ENCODE peak calls at places on chromosomes 13 and 19, in eight cellular contexts. One of them, this sample, is unnamed.

GRCh38 chr13:25281193-25281936 is 5.9 kb downstream of the MTMR6 start:
- DNase-seq in MCF 10A: no peak
- DNase-seq in GM13976: peak
- DNase-seq in heart left ventricle: no peak
- DNase-seq in H9: no peak
- DNase-seq in lower leg skin: no peak
- DNase-seq in OCI-LY7: peak
- DNase-seq in AG04450: no peak
- DNase-seq in this sample: peak

GRCh38 chr13:112887557-112887991 is 81.4 kb upstream of the MCF2L start:
- DNase-seq in MCF 10A: no peak
- DNase-seq in heart left ventricle: no peak
- DNase-seq in GM13976: no peak
- DNase-seq in H9: no peak
- DNase-seq in lower leg skin: no peak
- DNase-seq in OCI-LY7: no peak
- DNase-seq in AG04450: no peak
- DNase-seq in this sample: no peak

GRCh38 chr13:99374169-99374991 is 67.2 kb upstream of the GPR183 start:
- DNase-seq in H9: no peak
- DNase-seq in heart left ventricle: no peak
- DNase-seq in GM13976: no peak
- DNase-seq in OCI-LY7: no peak
- DNase-seq in AG04450: no peak
- DNase-seq in lower leg skin: no peak
- DNase-seq in MCF 10A: no peak
- DNase-seq in this sample: no peak

GRCh38 chr13:52001120-52001731 is 10.0 kb downstream of the ATP7B start:
- DNase-seq in MCF 10A: peak
- DNase-seq in lower leg skin: no peak
- DNase-seq in GM13976: peak
- DNase-seq in H9: no peak
- DNase-seq in AG04450: peak
- DNase-seq in OCI-LY7: peak
- DNase-seq in heart left ventricle: no peak
- DNase-seq in this sample: peak

GRCh38 chr13:80340643-80341097 is 256 bp downstream of the SPRY2 start:
- DNase-seq in heart left ventricle: no peak
- DNase-seq in lower leg skin: no peak
- DNase-seq in OCI-LY7: no peak
- DNase-seq in AG04450: no peak
- DNase-seq in GM13976: peak
- DNase-seq in H9: no peak
- DNase-seq in MCF 10A: peak
- DNase-seq in this sample: peak

GRCh38 chr19:32852216-32852615 is 17.4 kb downstream of the SLC7A9 start:
- DNase-seq in H9: no peak
- DNase-seq in AG04450: no peak
- DNase-seq in heart left ventricle: no peak
- DNase-seq in GM13976: no peak
- DNase-seq in OCI-LY7: no peak
- DNase-seq in MCF 10A: no peak
- DNase-seq in lower leg skin: no peak
- DNase-seq in this sample: no peak

GRCh38 chr13:38542601-38543000 is 144.3 kb upstream of the FREM2 start:
- DNase-seq in MCF 10A: peak
- DNase-seq in lower leg skin: no peak
- DNase-seq in heart left ventricle: no peak
- DNase-seq in AG04450: no peak
- DNase-seq in OCI-LY7: no peak
- DNase-seq in GM13976: no peak
- DNase-seq in H9: no peak
- DNase-seq in this sample: no peak

GRCh38 chr13:76009491-76009890 is 373.4 kb downstream of the LMO7 start:
- DNase-seq in lower leg skin: no peak
- DNase-seq in GM13976: no peak
- DNase-seq in heart left ventricle: no peak
- DNase-seq in OCI-LY7: no peak
- DNase-seq in H9: no peak
- DNase-seq in MCF 10A: no peak
- DNase-seq in AG04450: peak
- DNase-seq in this sample: no peak

GRCh38 chr13:69109891-69110525 is 997.6 kb upstream of the ATXN8OS start:
- DNase-seq in lower leg skin: no peak
- DNase-seq in GM13976: no peak
- DNase-seq in AG04450: no peak
- DNase-seq in OCI-LY7: no peak
- DNase-seq in heart left ventricle: no peak
- DNase-seq in H9: peak
- DNase-seq in MCF 10A: no peak
- DNase-seq in this sample: no peak

GRCh38 chr13:82506805-82507404 is 1375.4 kb downstream of the SLITRK1 start:
- DNase-seq in AG04450: no peak
- DNase-seq in MCF 10A: no peak
- DNase-seq in GM13976: no peak
- DNase-seq in OCI-LY7: no peak
- DNase-seq in heart left ventricle: no peak
- DNase-seq in H9: no peak
- DNase-seq in lower leg skin: no peak
- DNase-seq in this sample: no peak

GRCh38 chr13:84230568-84230967 is 348.3 kb upstream of the SLITRK1 start:
- DNase-seq in GM13976: no peak
- DNase-seq in OCI-LY7: no peak
- DNase-seq in H9: no peak
- DNase-seq in lower leg skin: no peak
- DNase-seq in MCF 10A: no peak
- DNase-seq in AG04450: no peak
- DNase-seq in heart left ventricle: no peak
- DNase-seq in this sample: no peak

GRCh38 chr13:47117268-47117667 is 220.4 kb upstream of the HTR2A start:
- DNase-seq in AG04450: peak
- DNase-seq in OCI-LY7: no peak
- DNase-seq in lower leg skin: no peak
- DNase-seq in GM13976: no peak
- DNase-seq in H9: no peak
- DNase-seq in MCF 10A: peak
- DNase-seq in heart left ventricle: no peak
- DNase-seq in this sample: no peak

DNA sequence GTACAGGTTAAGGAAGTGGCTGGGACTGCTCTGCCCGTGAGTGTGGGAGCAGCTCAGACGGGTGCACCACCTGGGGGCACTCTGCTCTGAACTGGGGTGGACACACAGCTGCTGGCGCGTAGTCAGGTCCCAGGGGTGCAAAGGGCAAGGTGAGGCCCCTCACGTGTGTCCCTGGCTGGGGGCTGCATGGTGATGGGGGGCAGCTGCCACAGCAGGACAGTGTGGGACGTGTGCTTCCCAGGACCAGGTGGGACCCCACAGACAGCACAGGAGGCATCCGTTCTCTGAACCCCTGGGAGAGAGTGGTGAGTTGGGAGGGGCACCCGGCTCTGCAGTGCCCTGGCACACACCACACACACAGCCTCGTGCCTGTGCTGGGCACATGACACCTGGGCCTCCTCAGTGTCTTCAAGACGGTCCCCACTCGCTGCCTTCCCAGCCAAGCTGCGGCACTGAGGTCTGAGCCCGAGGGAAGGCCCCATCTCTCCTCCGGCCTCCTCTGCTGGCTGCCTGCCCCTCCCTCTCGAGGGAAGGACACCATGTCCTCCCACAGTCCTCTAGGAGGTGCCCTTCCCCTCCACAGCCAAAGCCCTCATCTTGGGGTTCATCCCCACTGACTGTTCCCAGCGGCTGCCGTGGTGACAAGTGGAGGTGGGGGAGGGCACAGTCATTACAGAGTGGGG is 24.7 kb downstream of the CILP2 start:
- DNase-seq in OCI-LY7: no peak
- DNase-seq in heart left ventricle: no peak
- DNase-seq in AG04450: no peak
- DNase-seq in lower leg skin: no peak
- DNase-seq in MCF 10A: no peak
- DNase-seq in H9: no peak
- DNase-seq in GM13976: no peak
- DNase-seq in this sample: no peak
- TF ChIP-seq CTCF in OCI-LY7: no peak
- TF ChIP-seq CTCF in heart left ventricle: no peak
- TF ChIP-seq CTCF in AG04450: no peak
- TF ChIP-seq CTCF in lower leg skin: no peak
- TF ChIP-seq CTCF in MCF 10A: peak
- TF ChIP-seq CTCF in H9: peak
- TF ChIP-seq CTCF in GM13976: peak
- TF ChIP-seq CTCF in this sample: no peak

GRCh38 chr13:20287976-20288375 is 55.9 kb upstream of the GJB6 start:
- DNase-seq in GM13976: no peak
- DNase-seq in H9: no peak
- DNase-seq in lower leg skin: no peak
- DNase-seq in MCF 10A: no peak
- DNase-seq in AG04450: no peak
- DNase-seq in OCI-LY7: no peak
- DNase-seq in heart left ventricle: no peak
- DNase-seq in this sample: no peak

GRCh38 chr13:20288561-20288960 is 56.4 kb upstream of the GJB6 start:
- DNase-seq in OCI-LY7: no peak
- DNase-seq in heart left ventricle: no peak
- DNase-seq in lower leg skin: no peak
- DNase-seq in H9: no peak
- DNase-seq in MCF 10A: no peak
- DNase-seq in GM13976: no peak
- DNase-seq in AG04450: no peak
- DNase-seq in this sample: no peak

GRCh38 chr13:20294497-20294896 is 62.4 kb upstream of the GJB6 start:
- DNase-seq in lower leg skin: no peak
- DNase-seq in MCF 10A: no peak
- DNase-seq in OCI-LY7: no peak
- DNase-seq in H9: peak
- DNase-seq in GM13976: no peak
- DNase-seq in heart left ventricle: no peak
- DNase-seq in AG04450: no peak
- DNase-seq in this sample: no peak

GRCh38 chr13:20291675-20292074 is 59.6 kb upstream of the GJB6 start:
- DNase-seq in H9: no peak
- DNase-seq in heart left ventricle: no peak
- DNase-seq in GM13976: no peak
- DNase-seq in lower leg skin: no peak
- DNase-seq in OCI-LY7: no peak
- DNase-seq in MCF 10A: no peak
- DNase-seq in AG04450: no peak
- DNase-seq in this sample: no peak

GRCh38 chr13:20291037-20291436 is 58.9 kb upstream of the GJB6 start:
- DNase-seq in MCF 10A: no peak
- DNase-seq in AG04450: no peak
- DNase-seq in OCI-LY7: peak
- DNase-seq in GM13976: no peak
- DNase-seq in H9: no peak
- DNase-seq in heart left ventricle: no peak
- DNase-seq in lower leg skin: no peak
- DNase-seq in this sample: no peak
- TF ChIP-seq CTCF in MCF 10A: no peak
- TF ChIP-seq CTCF in AG04450: no peak
- TF ChIP-seq CTCF in OCI-LY7: no peak
- TF ChIP-seq CTCF in GM13976: no peak
- TF ChIP-seq CTCF in H9: no peak
- TF ChIP-seq CTCF in heart left ventricle: no peak
- TF ChIP-seq CTCF in lower leg skin: no peak
- TF ChIP-seq CTCF in this sample: no peak

GRCh38 chr19:52296773-52297600 is at the start of gene ZNF480:
- DNase-seq in GM13976: peak
- DNase-seq in MCF 10A: peak
- DNase-seq in lower leg skin: peak
- DNase-seq in H9: peak
- DNase-seq in heart left ventricle: peak
- DNase-seq in OCI-LY7: peak
- DNase-seq in AG04450: peak
- DNase-seq in this sample: peak
- TF ChIP-seq CTCF in GM13976: no peak
- TF ChIP-seq CTCF in MCF 10A: no peak
- TF ChIP-seq CTCF in lower leg skin: no peak
- TF ChIP-seq CTCF in H9: peak
- TF ChIP-seq CTCF in heart left ventricle: no peak
- TF ChIP-seq CTCF in OCI-LY7: no peak
- TF ChIP-seq CTCF in AG04450: peak
- TF ChIP-seq CTCF in this sample: no peak

GRCh38 chr13:110089100-110089499 is 217.9 kb downstream of the COL4A1 start:
- DNase-seq in AG04450: no peak
- DNase-seq in heart left ventricle: no peak
- DNase-seq in lower leg skin: no peak
- DNase-seq in GM13976: no peak
- DNase-seq in H9: no peak
- DNase-seq in OCI-LY7: no peak
- DNase-seq in MCF 10A: no peak
- DNase-seq in this sample: no peak

GRCh38 chr13:110092869-110093268 is 214.1 kb downstream of the COL4A1 start:
- DNase-seq in GM13976: no peak
- DNase-seq in heart left ventricle: no peak
- DNase-seq in lower leg skin: no peak
- DNase-seq in MCF 10A: no peak
- DNase-seq in H9: peak
- DNase-seq in OCI-LY7: no peak
- DNase-seq in AG04450: no peak
- DNase-seq in this sample: no peak

GRCh38 chr13:110089815-110090214 is 217.1 kb downstream of the COL4A1 start:
- DNase-seq in OCI-LY7: no peak
- DNase-seq in MCF 10A: no peak
- DNase-seq in AG04450: no peak
- DNase-seq in H9: no peak
- DNase-seq in GM13976: no peak
- DNase-seq in lower leg skin: no peak
- DNase-seq in heart left ventricle: no peak
- DNase-seq in this sample: no peak
- TF ChIP-seq CTCF in OCI-LY7: peak
- TF ChIP-seq CTCF in MCF 10A: no peak
- TF ChIP-seq CTCF in AG04450: peak
- TF ChIP-seq CTCF in H9: peak
- TF ChIP-seq CTCF in GM13976: no peak
- TF ChIP-seq CTCF in lower leg skin: no peak
- TF ChIP-seq CTCF in heart left ventricle: peak
- TF ChIP-seq CTCF in this sample: no peak

DNA sequence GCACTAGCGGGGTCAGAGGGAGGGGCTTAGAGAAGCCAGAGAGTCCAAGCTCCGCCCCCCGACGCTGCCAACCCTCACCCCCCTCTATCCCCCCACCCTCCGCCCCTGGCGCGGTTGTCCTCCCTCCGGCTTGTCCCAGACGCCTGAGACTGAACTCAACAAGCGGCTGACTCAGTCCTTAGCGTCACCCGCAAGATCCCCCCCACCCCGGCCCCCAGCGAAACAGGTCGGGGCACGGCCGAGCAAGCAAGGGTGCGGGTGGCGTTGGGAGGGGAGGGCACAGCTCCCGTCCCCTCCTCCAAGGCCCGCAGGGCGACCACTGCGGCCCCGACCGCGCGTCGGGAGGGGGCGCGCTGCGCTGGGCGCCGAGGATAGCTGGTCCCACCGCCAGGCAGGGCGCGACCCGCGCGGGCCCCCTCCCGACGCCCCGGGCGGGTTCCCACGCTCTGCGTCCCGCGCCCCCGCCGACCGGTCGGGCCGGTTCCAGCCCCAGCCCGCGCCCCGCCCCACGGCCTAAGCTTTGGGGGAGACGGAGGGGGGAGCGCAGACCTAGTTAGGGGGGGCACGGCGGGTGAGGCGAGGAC is 5.3 kb downstream of the NOTCH3 start:
- DNase-seq in GM13976: no peak
- DNase-seq in heart left ventricle: peak
- DNase-seq in MCF 10A: peak
- DNase-seq in lower leg skin: peak
- DNase-seq in OCI-LY7: no peak
- DNase-seq in H9: peak
- DNase-seq in AG04450: no peak
- DNase-seq in this sample: no peak
- TF ChIP-seq CTCF in GM13976: peak
- TF ChIP-seq CTCF in heart left ventricle: peak
- TF ChIP-seq CTCF in MCF 10A: no peak
- TF ChIP-seq CTCF in lower leg skin: no peak
- TF ChIP-seq CTCF in OCI-LY7: no peak
- TF ChIP-seq CTCF in H9: peak
- TF ChIP-seq CTCF in AG04450: peak
- TF ChIP-seq CTCF in this sample: no peak